ENCODE peak calls at places on chromosomes 4 and X, in seven cellular contexts. K, G, H, U, D, L and E are unnamed samples.

GRCh38 chr4:188780028-188780427 is 640.8 kb downstream of the TRIML1 start:
- DNase-seq in K (no peak), G (no peak), H (no peak), U (no peak), D (no peak), L (no peak), E (no peak)

GRCh38 chr4:144817081-144817480 is 171.1 kb downstream of the HHIP start:
- DNase-seq in K (no peak), G (no peak), H (no peak), U (no peak), D (no peak), L (no peak), E (no peak)

GRCh38 chrX:41923925-41924693 is 755 bp upstream of the CASK start:
- DNase-seq in K (peak), G (peak), H (no peak), U (peak), D (peak), L (peak), E (no peak)

GRCh38 chr4:2570551-2571222 is 34.2 kb downstream of the FAM193A start:
- DNase-seq in K (no peak), G (no peak), H (peak), U (peak), D (peak), L (no peak), E (no peak)

GRCh38 chrX:119870626-119871131 is 854 bp downstream of the RNF113A start:
- DNase-seq in K (no peak), G (peak), H (no peak), U (peak), D (peak), L (peak), E (no peak)

GRCh38 chrX:39961441-39961840 is 136.3 kb downstream of the BCOR start:
- DNase-seq in K (no peak), G (no peak), H (no peak), U (no peak), D (no peak), L (no peak), E (no peak)

GRCh38 chrX:23434356-23434884 is 99.8 kb downstream of the PTCHD1 start:
- DNase-seq in K (peak), G (no peak), H (peak), U (no peak), D (no peak), L (peak), E (peak)

GRCh38 chrX:124373348-124373747 is 27.0 kb downstream of the SH2D1A start:
- DNase-seq in K (no peak), G (no peak), H (no peak), U (no peak), D (no peak), L (no peak), E (no peak)

GRCh38 chrX:153731117-153731844 is 6.6 kb downstream of the ABCD1 start:
- DNase-seq in K (peak), G (no peak), H (no peak), U (peak), D (no peak), L (peak), E (no peak)

GRCh38 chr4:113116414-113117345 is 67.2 kb downstream of the ANK2 start:
- DNase-seq in K (no peak), G (peak), H (no peak), U (no peak), D (no peak), L (no peak), E (no peak)

GRCh38 chrX:27746516-27746915 is 61.3 kb upstream of the MAGEB10 start:
- DNase-seq in K (no peak), G (no peak), H (no peak), U (no peak), D (no peak), L (no peak), E (no peak)

GRCh38 chr4:184733654-184734524 is at the start of gene CENPU:
- DNase-seq in K (peak), G (peak), H (peak), U (peak), D (peak), L (peak), E (peak)

GRCh38 chrX:69291111-69291510 is 125.9 kb upstream of the PJA1 start:
- DNase-seq in K (no peak), G (no peak), H (no peak), U (no peak), D (no peak), L (no peak), E (no peak)

GRCh38 chrX:154494715-154495114 is 4.3 kb upstream of the SLC10A3 start:
- DNase-seq in K (no peak), G (no peak), H (no peak), U (no peak), D (no peak), L (no peak), E (no peak)

GRCh38 chr4:74758521-74758920 is 35.8 kb downstream of the BTC start:
- DNase-seq in K (no peak), G (no peak), H (no peak), U (no peak), D (no peak), L (no peak), E (no peak)

GRCh38 chrX:29066516-29066915 is 479.3 kb downstream of the IL1RAPL1 start:
- DNase-seq in K (no peak), G (no peak), H (no peak), U (no peak), D (no peak), L (no peak), E (no peak)

GRCh38 chr4:148574502-148574901 is 132.3 kb upstream of the NR3C2 start:
- DNase-seq in K (no peak), G (no peak), H (no peak), U (no peak), D (no peak), L (peak), E (no peak)

GRCh38 chrX:55778322-55778721 is 60.8 kb downstream of the RRAGB start:
- DNase-seq in K (no peak), G (no peak), H (no peak), U (no peak), D (no peak), L (no peak), E (no peak)

GRCh38 chrX:140918398-140919043 is 83.9 kb upstream of the SPANXB1 start:
- DNase-seq in K (peak), G (peak), H (no peak), U (peak), D (no peak), L (peak), E (peak)

GRCh38 chrX:96611619-96612362 is 72.9 kb upstream of the DIAPH2 start:
- DNase-seq in K (peak), G (no peak), H (no peak), U (no peak), D (no peak), L (peak), E (no peak)

GRCh38 chr4:158571736-158572135 is 50.1 kb downstream of the RXFP1 start:
- DNase-seq in K (no peak), G (no peak), H (no peak), U (no peak), D (no peak), L (no peak), E (no peak)

GRCh38 chr4:56505269-56506109 is at the start of gene ARL9:
- DNase-seq in K (peak), G (no peak), H (peak), U (peak), D (peak), L (peak), E (peak)

GRCh38 chr4:25531272-25531671 is 124.4 kb upstream of the SLC34A2 start:
- DNase-seq in K (no peak), G (no peak), H (no peak), U (no peak), D (no peak), L (no peak), E (no peak)

GRCh38 chr4:105113800-105114199 is 32.9 kb upstream of the TET2 start:
- DNase-seq in K (no peak), G (no peak), H (no peak), U (no peak), D (no peak), L (peak), E (no peak)

GRCh38 chrX:129689881-129690280 is 35.1 kb upstream of the APLN start:
- DNase-seq in K (no peak), G (no peak), H (no peak), U (no peak), D (no peak), L (no peak), E (no peak)

GRCh38 chr4:118798658-118799057 is 37.3 kb downstream of the SEC24D start:
- DNase-seq in K (no peak), G (no peak), H (no peak), U (no peak), D (no peak), L (no peak), E (no peak)

GRCh38 chr4:179867300-179867878 is 2375.8 kb upstream of the TENM3 start:
- DNase-seq in K (peak), G (no peak), H (no peak), U (peak), D (no peak), L (peak), E (no peak)

GRCh38 chr4:13783800-13784411 is 156.4 kb upstream of the BOD1L1 start:
- DNase-seq in K (no peak), G (no peak), H (no peak), U (no peak), D (no peak), L (peak), E (no peak)

GRCh38 chr4:185235480-185236154 is 26.2 kb downstream of the SNX25 start:
- DNase-seq in K (no peak), G (no peak), H (no peak), U (no peak), D (no peak), L (peak), E (no peak)

GRCh38 chr4:79141530-79141929 is 184.3 kb downstream of the NAA11 start:
- DNase-seq in K (peak), G (no peak), H (no peak), U (peak), D (no peak), L (peak), E (no peak)

GRCh38 chrX:112654871-112655270 is 24.9 kb downstream of the LHFPL1 start:
- DNase-seq in K (no peak), G (no peak), H (no peak), U (no peak), D (no peak), L (peak), E (no peak)

GRCh38 chrX:69119122-69119521 is 46.1 kb downstream of the PJA1 start:
- DNase-seq in K (no peak), G (no peak), H (no peak), U (no peak), D (no peak), L (no peak), E (no peak)

GRCh38 chr4:74057588-74057987 is 19.1 kb upstream of the CXCL3 start:
- DNase-seq in K (no peak), G (no peak), H (no peak), U (no peak), D (no peak), L (no peak), E (no peak)

GRCh38 chr4:185672618-185673017 is 137.3 kb upstream of the PDLIM3 start:
- DNase-seq in K (no peak), G (no peak), H (no peak), U (no peak), D (no peak), L (no peak), E (no peak)

GRCh38 chr4:105058177-105058812 is 88.4 kb upstream of the TET2 start:
- DNase-seq in K (peak), G (no peak), H (no peak), U (peak), D (no peak), L (peak), E (no peak)

GRCh38 chr4:121696641-121697461 is at the start of gene ANXA5:
- DNase-seq in K (peak), G (peak), H (peak), U (peak), D (peak), L (peak), E (peak)

GRCh38 chr4:7235030-7235380 is 42.7 kb downstream of the SORCS2 start:
- DNase-seq in K (no peak), G (no peak), H (no peak), U (no peak), D (no peak), L (no peak), E (no peak)